ENCODE peak calls at places on chromosomes 1 and 21, in eight cellular contexts. One of them, this sample, is unnamed.

GRCh38 chr1:203320546-203321272 is 15.4 kb downstream of the BTG2 start:
- DNase-seq in transverse colon: peak; percentile 87
- DNase-seq in GM12892: peak; percentile 54
- DNase-seq in body of pancreas: peak; percentile 77
- DNase-seq in tibial nerve: no peak
- DNase-seq in heart left ventricle: peak; percentile 38
- DNase-seq in GM12891: no peak
- DNase-seq in spleen: peak; percentile 93
- DNase-seq in this sample: no peak

GRCh38 chr1:200739499-200740290 is 1.0 kb downstream of the CAMSAP2 start:
- DNase-seq in transverse colon: peak; percentile 76
- DNase-seq in GM12892: no peak
- DNase-seq in body of pancreas: peak; percentile 43
- DNase-seq in tibial nerve: peak; percentile 68
- DNase-seq in heart left ventricle: peak; percentile 85
- DNase-seq in GM12891: no peak
- DNase-seq in spleen: peak; percentile 86
- DNase-seq in this sample: peak; percentile 62

GRCh38 chr1:218878369-218878768 is 295.3 kb upstream of the LYPLAL1 start:
- DNase-seq in transverse colon: no peak
- DNase-seq in GM12892: no peak
- DNase-seq in body of pancreas: no peak
- DNase-seq in tibial nerve: no peak
- DNase-seq in heart left ventricle: no peak
- DNase-seq in GM12891: no peak
- DNase-seq in spleen: no peak
- DNase-seq in this sample: no peak

GRCh38 chr1:178037510-178038253 is 56.2 kb upstream of the RASAL2 start:
- DNase-seq in transverse colon: peak; percentile 88
- DNase-seq in GM12892: no peak
- DNase-seq in body of pancreas: peak; percentile 87
- DNase-seq in tibial nerve: peak; percentile 62
- DNase-seq in heart left ventricle: peak; percentile 91
- DNase-seq in GM12891: no peak
- DNase-seq in spleen: peak; percentile 92
- DNase-seq in this sample: peak; percentile 74

GRCh38 chr1:75630004-75630403 is 19.1 kb upstream of the SLC44A5 start:
- DNase-seq in transverse colon: no peak
- DNase-seq in GM12892: no peak
- DNase-seq in body of pancreas: no peak
- DNase-seq in tibial nerve: no peak
- DNase-seq in heart left ventricle: no peak
- DNase-seq in GM12891: no peak
- DNase-seq in spleen: no peak
- DNase-seq in this sample: no peak

GRCh38 chr1:148434832-148435231 is 48.3 kb downstream of the PPIAL4G start:
- DNase-seq in transverse colon: no peak
- DNase-seq in GM12892: no peak
- DNase-seq in body of pancreas: no peak
- DNase-seq in tibial nerve: no peak
- DNase-seq in heart left ventricle: no peak
- DNase-seq in GM12891: no peak
- DNase-seq in spleen: no peak
- DNase-seq in this sample: no peak

GRCh38 chr1:74396942-74397341 is 115.5 kb downstream of the LRRC53 start:
- DNase-seq in transverse colon: no peak
- DNase-seq in GM12892: no peak
- DNase-seq in body of pancreas: no peak
- DNase-seq in tibial nerve: no peak
- DNase-seq in heart left ventricle: peak; percentile 34
- DNase-seq in GM12891: no peak
- DNase-seq in spleen: no peak
- DNase-seq in this sample: no peak

GRCh38 chr1:246567258-246568235 is 1.3 kb downstream of the CNST start:
- DNase-seq in transverse colon: no peak
- DNase-seq in GM12892: no peak
- DNase-seq in body of pancreas: no peak
- DNase-seq in tibial nerve: no peak
- DNase-seq in heart left ventricle: no peak
- DNase-seq in GM12891: no peak
- DNase-seq in spleen: no peak
- DNase-seq in this sample: no peak

GRCh38 chr1:239221656-239222055 is 164.7 kb upstream of the CHRM3 start:
- DNase-seq in transverse colon: no peak
- DNase-seq in GM12892: no peak
- DNase-seq in body of pancreas: no peak
- DNase-seq in tibial nerve: no peak
- DNase-seq in heart left ventricle: no peak
- DNase-seq in GM12891: no peak
- DNase-seq in spleen: no peak
- DNase-seq in this sample: no peak

GRCh38 chr1:171850951-171851350 is 9.7 kb downstream of the DNM3 start:
- DNase-seq in transverse colon: no peak
- DNase-seq in GM12892: no peak
- DNase-seq in body of pancreas: no peak
- DNase-seq in tibial nerve: no peak
- DNase-seq in heart left ventricle: no peak
- DNase-seq in GM12891: no peak
- DNase-seq in spleen: no peak
- DNase-seq in this sample: no peak

GRCh38 chr1:115136106-115136505 is 46.8 kb upstream of the TSPAN2 start:
- DNase-seq in transverse colon: no peak
- DNase-seq in GM12892: no peak
- DNase-seq in body of pancreas: no peak
- DNase-seq in tibial nerve: no peak
- DNase-seq in heart left ventricle: no peak
- DNase-seq in GM12891: no peak
- DNase-seq in spleen: no peak
- DNase-seq in this sample: no peak

GRCh38 chr1:24147194-24147593 is 4.3 kb upstream of the IL22RA1 start:
- DNase-seq in transverse colon: no peak
- DNase-seq in GM12892: no peak
- DNase-seq in body of pancreas: no peak
- DNase-seq in tibial nerve: no peak
- DNase-seq in heart left ventricle: no peak
- DNase-seq in GM12891: no peak
- DNase-seq in spleen: no peak
- DNase-seq in this sample: no peak

GRCh38 chr1:23799570-23800395 is 771 bp downstream of the GALE start:
- DNase-seq in transverse colon: peak; percentile 88
- DNase-seq in GM12892: peak; percentile 51
- DNase-seq in body of pancreas: peak; percentile 63
- DNase-seq in tibial nerve: no peak
- DNase-seq in heart left ventricle: peak; percentile 52
- DNase-seq in GM12891: peak; percentile 47
- DNase-seq in spleen: peak; percentile 88
- DNase-seq in this sample: peak; percentile 81

GRCh38 chr1:167161242-167161641 is 59.4 kb upstream of the POU2F1 start:
- DNase-seq in transverse colon: no peak
- DNase-seq in GM12892: no peak
- DNase-seq in body of pancreas: no peak
- DNase-seq in tibial nerve: no peak
- DNase-seq in heart left ventricle: no peak
- DNase-seq in GM12891: no peak
- DNase-seq in spleen: no peak
- DNase-seq in this sample: no peak

GRCh38 chr21:25997788-25998611 is 172.6 kb downstream of the APP start:
- DNase-seq in transverse colon: peak; percentile 45
- DNase-seq in GM12892: no peak
- DNase-seq in body of pancreas: peak; percentile 75
- DNase-seq in tibial nerve: no peak
- DNase-seq in heart left ventricle: no peak
- DNase-seq in GM12891: no peak
- DNase-seq in spleen: no peak
- DNase-seq in this sample: no peak

GRCh38 chr1:58992643-58993042 is 208.8 kb upstream of the JUN start:
- DNase-seq in transverse colon: no peak
- DNase-seq in GM12892: no peak
- DNase-seq in body of pancreas: no peak
- DNase-seq in tibial nerve: no peak
- DNase-seq in heart left ventricle: no peak
- DNase-seq in GM12891: no peak
- DNase-seq in spleen: no peak
- DNase-seq in this sample: no peak

GRCh38 chr1:15068152-15068551 is 85.4 kb upstream of the TMEM51 start:
- DNase-seq in transverse colon: no peak
- DNase-seq in GM12892: no peak
- DNase-seq in body of pancreas: no peak
- DNase-seq in tibial nerve: no peak
- DNase-seq in heart left ventricle: no peak
- DNase-seq in GM12891: no peak
- DNase-seq in spleen: no peak
- DNase-seq in this sample: no peak

GRCh38 chr1:83846138-83846537 is 152.8 kb downstream of the TTLL7 start:
- DNase-seq in transverse colon: no peak
- DNase-seq in GM12892: no peak
- DNase-seq in body of pancreas: no peak
- DNase-seq in tibial nerve: no peak
- DNase-seq in heart left ventricle: no peak
- DNase-seq in GM12891: no peak
- DNase-seq in spleen: no peak
- DNase-seq in this sample: no peak

GRCh38 chr1:203461717-203462116 is 13.9 kb upstream of the PRELP start:
- DNase-seq in transverse colon: no peak
- DNase-seq in GM12892: no peak
- DNase-seq in body of pancreas: no peak
- DNase-seq in tibial nerve: no peak
- DNase-seq in heart left ventricle: no peak
- DNase-seq in GM12891: no peak
- DNase-seq in spleen: no peak
- DNase-seq in this sample: no peak

GRCh38 chr1:15997637-15998280 is 6.3 kb upstream of the SRARP start:
- DNase-seq in transverse colon: no peak
- DNase-seq in GM12892: no peak
- DNase-seq in body of pancreas: no peak
- DNase-seq in tibial nerve: no peak
- DNase-seq in heart left ventricle: no peak
- DNase-seq in GM12891: no peak
- DNase-seq in spleen: peak; percentile 28
- DNase-seq in this sample: no peak

GRCh38 chr1:161763522-161764098 is 2.5 kb upstream of the ATF6 start:
- DNase-seq in transverse colon: no peak
- DNase-seq in GM12892: no peak
- DNase-seq in body of pancreas: peak; percentile 41
- DNase-seq in tibial nerve: no peak
- DNase-seq in heart left ventricle: no peak
- DNase-seq in GM12891: no peak
- DNase-seq in spleen: no peak
- DNase-seq in this sample: no peak

GRCh38 chr21:36743446-36743845 is 44.5 kb downstream of the SIM2 start:
- DNase-seq in transverse colon: no peak
- DNase-seq in GM12892: no peak
- DNase-seq in body of pancreas: no peak
- DNase-seq in tibial nerve: no peak
- DNase-seq in heart left ventricle: no peak
- DNase-seq in GM12891: no peak
- DNase-seq in spleen: peak; percentile 20
- DNase-seq in this sample: no peak

GRCh38 chr1:19028110-19028509 is 71.6 kb upstream of the IFFO2 start:
- DNase-seq in transverse colon: no peak
- DNase-seq in GM12892: no peak
- DNase-seq in body of pancreas: peak; percentile 8
- DNase-seq in tibial nerve: no peak
- DNase-seq in heart left ventricle: no peak
- DNase-seq in GM12891: no peak
- DNase-seq in spleen: no peak
- DNase-seq in this sample: no peak

DNA sequence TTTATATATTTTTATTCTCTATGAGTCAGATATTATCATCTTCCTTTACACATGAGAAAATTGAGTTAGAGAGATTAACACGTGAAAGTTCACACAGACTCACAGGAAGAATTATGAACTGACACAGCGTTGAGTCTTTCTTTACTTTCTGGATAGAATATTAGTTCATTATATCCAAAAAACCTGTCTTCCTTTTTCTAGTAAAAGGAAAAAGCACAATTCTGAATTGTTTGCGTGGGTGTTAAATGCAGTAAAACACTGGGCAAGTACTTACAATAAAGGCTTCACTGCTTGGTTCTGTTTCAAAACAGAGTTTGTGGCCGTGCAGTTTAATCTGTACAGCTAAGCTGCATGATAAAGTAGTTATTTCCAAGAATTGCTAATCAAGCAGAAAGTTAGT is 10.8 kb downstream of the MAGI3 start:
- DNase-seq in transverse colon: no peak
- DNase-seq in GM12892: no peak
- DNase-seq in body of pancreas: no peak
- DNase-seq in tibial nerve: no peak
- DNase-seq in heart left ventricle: no peak
- DNase-seq in GM12891: no peak
- DNase-seq in spleen: no peak
- DNase-seq in this sample: no peak
- TF ChIP-seq POLR2A in transverse colon: no peak
- TF ChIP-seq POLR2A in GM12892: no peak
- TF ChIP-seq POLR2A in body of pancreas: no peak
- TF ChIP-seq POLR2A in tibial nerve: no peak
- TF ChIP-seq POLR2A in heart left ventricle: no peak
- TF ChIP-seq POLR2A in GM12891: no peak
- TF ChIP-seq POLR2A in spleen: no peak
- TF ChIP-seq POLR2A in this sample: no peak

DNA sequence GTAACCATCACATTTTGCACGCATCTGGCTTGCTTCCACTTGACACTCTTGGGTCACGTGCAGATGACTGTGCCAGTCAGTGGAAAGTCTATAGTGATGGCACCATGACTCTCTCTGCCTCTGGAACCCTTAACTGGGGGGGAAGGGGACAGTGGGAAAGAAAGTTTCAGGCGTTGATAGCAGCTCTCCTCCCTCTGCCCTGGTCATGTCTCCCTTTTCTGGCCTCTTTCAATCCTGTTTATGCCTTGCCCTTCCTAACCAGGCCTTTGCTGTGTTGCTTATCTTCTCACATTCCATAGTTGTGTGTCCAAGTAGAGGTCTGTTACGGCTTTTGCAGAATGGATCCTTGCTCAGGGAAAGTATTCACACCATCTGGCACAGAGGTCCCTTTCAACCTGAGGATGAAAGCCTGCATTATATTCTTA is 93.5 kb downstream of the NRDC start:
- DNase-seq in transverse colon: no peak
- DNase-seq in GM12892: no peak
- DNase-seq in body of pancreas: no peak
- DNase-seq in tibial nerve: no peak
- DNase-seq in heart left ventricle: no peak
- DNase-seq in GM12891: no peak
- DNase-seq in spleen: no peak
- DNase-seq in this sample: no peak
- TF ChIP-seq POLR2A in transverse colon: no peak
- TF ChIP-seq POLR2A in GM12892: no peak
- TF ChIP-seq POLR2A in body of pancreas: no peak
- TF ChIP-seq POLR2A in tibial nerve: no peak
- TF ChIP-seq POLR2A in heart left ventricle: no peak
- TF ChIP-seq POLR2A in GM12891: no peak
- TF ChIP-seq POLR2A in spleen: no peak
- TF ChIP-seq POLR2A in this sample: no peak

GRCh38 chr1:51328279-51328678 is 2.1 kb downstream of the TTC39A start:
- DNase-seq in transverse colon: no peak
- DNase-seq in GM12892: no peak
- DNase-seq in body of pancreas: no peak
- DNase-seq in tibial nerve: no peak
- DNase-seq in heart left ventricle: no peak
- DNase-seq in GM12891: no peak
- DNase-seq in spleen: no peak
- DNase-seq in this sample: no peak
- TF ChIP-seq POLR2A in transverse colon: no peak
- TF ChIP-seq POLR2A in GM12892: no peak
- TF ChIP-seq POLR2A in body of pancreas: no peak
- TF ChIP-seq POLR2A in tibial nerve: no peak
- TF ChIP-seq POLR2A in heart left ventricle: no peak
- TF ChIP-seq POLR2A in GM12891: no peak
- TF ChIP-seq POLR2A in spleen: no peak
- TF ChIP-seq POLR2A in this sample: no peak

GRCh38 chr1:53945433-53946251 is at the start of gene IFT25:
- DNase-seq in transverse colon: peak; percentile 99
- DNase-seq in GM12892: peak; percentile 77
- DNase-seq in body of pancreas: peak; percentile 99
- DNase-seq in tibial nerve: peak; percentile 96
- DNase-seq in heart left ventricle: peak; percentile 97
- DNase-seq in GM12891: peak; percentile 92
- DNase-seq in spleen: peak; percentile 100
- DNase-seq in this sample: peak; percentile 86
- TF ChIP-seq POLR2A in transverse colon: peak; percentile 66
- TF ChIP-seq POLR2A in GM12892: peak; percentile 90
- TF ChIP-seq POLR2A in body of pancreas: peak; percentile 85
- TF ChIP-seq POLR2A in tibial nerve: peak; percentile 77
- TF ChIP-seq POLR2A in heart left ventricle: peak; percentile 88
- TF ChIP-seq POLR2A in GM12891: peak; percentile 68
- TF ChIP-seq POLR2A in spleen: peak; percentile 66
- TF ChIP-seq POLR2A in this sample: peak; percentile 82

This sample was measured in H54.